ENCODE peak calls at places on chromosomes 11 and 22, in six cellular contexts. D is thoracic aorta, J is GM23338, S is kidney, K is astrocyte, C is GM23248. M is an unnamed sample.

GRCh38 chr11:74543991-74544390 is 48.4 kb upstream of the POLD3 start:
- DNase-seq in D (no peak), J (peak), S (no peak), K (no peak), C (no peak), M (no peak)

GRCh38 chr11:5349550-5349949 is 1.8 kb upstream of the OR51B6 start:
- DNase-seq in D (no peak), J (no peak), S (no peak), K (no peak), C (no peak), M (no peak)

GRCh38 chr11:33944345-33944692 is 52.4 kb upstream of the LMO2 start:
- DNase-seq in D (no peak), J (no peak), S (no peak), K (no peak), C (no peak), M (no peak)

GRCh38 chr11:88280673-88281316 is 56.7 kb downstream of the CTSC start:
- DNase-seq in D (no peak), J (no peak), S (no peak), K (peak), C (peak), M (no peak)

GRCh38 chr11:86395061-86395551 is 20.4 kb downstream of the CCDC81 start:
- DNase-seq in D (no peak), J (peak), S (peak), K (peak), C (peak), M (no peak)

GRCh38 chr22:36443198-36443770 is 38.2 kb downstream of the TXN2 start:
- DNase-seq in D (no peak), J (no peak), S (no peak), K (peak), C (no peak), M (no peak)

GRCh38 chr22:47372111-47372581 is 609.7 kb downstream of the TBC1D22A start:
- DNase-seq in D (no peak), J (no peak), S (peak), K (no peak), C (no peak), M (no peak)

GRCh38 chr11:76385903-76386302 is 4.8 kb downstream of the GVQW3 start:
- DNase-seq in D (no peak), J (peak), S (no peak), K (peak), C (no peak), M (no peak)

GRCh38 chr11:19276859-19277808 is 36.4 kb upstream of the E2F8 start:
- DNase-seq in D (no peak), J (no peak), S (no peak), K (no peak), C (peak), M (no peak)

GRCh38 chr22:19802001-19802880 is 41.7 kb downstream of the TBX1 start:
- DNase-seq in D (no peak), J (no peak), S (peak), K (no peak), C (no peak), M (no peak)

GRCh38 chr11:44658451-44658850 is 68.3 kb upstream of the TSPAN18 start:
- DNase-seq in D (no peak), J (peak), S (no peak), K (no peak), C (peak), M (no peak)

GRCh38 chr11:7004482-7004881 is 15.7 kb downstream of the ZNF214 start:
- DNase-seq in D (no peak), J (no peak), S (no peak), K (peak), C (peak), M (no peak)

GRCh38 chr11:45847908-45848316 is 637 bp downstream of the CRY2 start:
- DNase-seq in D (no peak), J (peak), S (peak), K (peak), C (peak), M (peak)

GRCh38 chr11:126113515-126113957 is 50.9 kb upstream of the CDON start:
- DNase-seq in D (peak), J (no peak), S (peak), K (peak), C (peak), M (peak)

GRCh38 chr22:44088976-44089570 is 65.0 kb downstream of the PARVB start:
- DNase-seq in D (no peak), J (no peak), S (peak), K (peak), C (peak), M (no peak)

GRCh38 chr11:86713552-86713951 is 41.1 kb upstream of the ME3 start:
- DNase-seq in D (no peak), J (no peak), S (no peak), K (no peak), C (no peak), M (no peak)

GRCh38 chr11:118619444-118620205 is 12.2 kb downstream of the PHLDB1 start:
- DNase-seq in D (peak), J (no peak), S (peak), K (peak), C (peak), M (no peak)

GRCh38 chr11:65498977-65499712 is at the start of gene MALAT1:
- DNase-seq in D (peak), J (peak), S (peak), K (peak), C (peak), M (peak)

GRCh38 chr22:37185646-37186227 is 2.3 kb downstream of the C1QTNF6 start:
- DNase-seq in D (no peak), J (no peak), S (peak), K (no peak), C (no peak), M (no peak)

GRCh38 chr11:67030976-67031375 is 8.0 kb downstream of the SYT12 start:
- DNase-seq in D (no peak), J (no peak), S (no peak), K (no peak), C (no peak), M (no peak)

GRCh38 chr11:14973621-14974020 is 1.5 kb upstream of the CALCA start:
- DNase-seq in D (no peak), J (peak), S (peak), K (peak), C (peak), M (no peak)

GRCh38 chr22:26460202-26460601 is 23.4 kb downstream of the HPS4 start:
- DNase-seq in D (no peak), J (no peak), S (no peak), K (no peak), C (no peak), M (no peak)

GRCh38 chr11:114989536-114989935 is 311.2 kb downstream of the NXPE2 start:
- DNase-seq in D (no peak), J (no peak), S (no peak), K (no peak), C (no peak), M (no peak)

GRCh38 chr11:3216027-3216525 is 2.5 kb downstream of the MRGPRG start:
- DNase-seq in D (no peak), J (no peak), S (no peak), K (no peak), C (no peak), M (no peak)

GRCh38 chr11:103946793-103947565 is 89.5 kb upstream of the DDI1 start:
- DNase-seq in D (no peak), J (no peak), S (no peak), K (no peak), C (peak), M (no peak)

GRCh38 chr11:120248551-120249278 is 8.8 kb downstream of the POU2F3 start:
- DNase-seq in D (no peak), J (no peak), S (no peak), K (peak), C (peak), M (no peak)

GRCh38 chr11:117658809-117659208 is 138.2 kb downstream of the DSCAML1 start:
- DNase-seq in D (no peak), J (no peak), S (no peak), K (no peak), C (no peak), M (no peak)

GRCh38 chr22:24473278-24473677 is 21.9 kb upstream of the UPB1 start:
- DNase-seq in D (no peak), J (no peak), S (no peak), K (no peak), C (no peak), M (no peak)

GRCh38 chr11:64022125-64022784 is 13.5 kb upstream of the FLRT1 start:
- DNase-seq in D (no peak), J (no peak), S (no peak), K (no peak), C (no peak), M (no peak)

GRCh38 chr22:21741790-21742189 is 6.2 kb upstream of the YPEL1 start:
- DNase-seq in D (no peak), J (no peak), S (no peak), K (no peak), C (no peak), M (no peak)

GRCh38 chr11:94781822-94782221 is 13.7 kb downstream of the AMOTL1 start:
- DNase-seq in D (no peak), J (no peak), S (no peak), K (peak), C (peak), M (no peak)

GRCh38 chr11:67632175-67632981 is 2.6 kb upstream of the NUDT8 start:
- DNase-seq in D (no peak), J (no peak), S (peak), K (no peak), C (no peak), M (no peak)

GRCh38 chr11:57349491-57350274 is 11.5 kb downstream of the P2RX3 start:
- DNase-seq in D (no peak), J (peak), S (peak), K (no peak), C (peak), M (no peak)

GRCh38 chr11:61516675-61517516 is 8.3 kb downstream of the LRRC10B start:
- DNase-seq in D (no peak), J (peak), S (no peak), K (no peak), C (peak), M (no peak)

GRCh38 chr22:45090364-45090960 is 73.3 kb upstream of the NUP50 start:
- DNase-seq in D (no peak), J (peak), S (no peak), K (peak), C (no peak), M (peak)

GRCh38 chr11:10751581-10751940 is 515 bp downstream of the CTR9 start:
- DNase-seq in D (no peak), J (peak), S (no peak), K (no peak), C (peak), M (no peak)

GRCh38 chr11:73269353-73270088 is 2.6 kb upstream of the P2RY6 start:
- DNase-seq in D (no peak), J (peak), S (no peak), K (no peak), C (no peak), M (no peak)

GRCh38 chr11:71200172-71200716 is 52.1 kb downstream of the SHANK2 start:
- DNase-seq in D (no peak), J (no peak), S (no peak), K (no peak), C (no peak), M (no peak)

GRCh38 chr11:71200761-71201160 is 51.6 kb downstream of the SHANK2 start:
- DNase-seq in D (no peak), J (no peak), S (no peak), K (no peak), C (no peak), M (no peak)

GRCh38 chr11:71198141-71198822 is 54.1 kb downstream of the SHANK2 start:
- DNase-seq in D (no peak), J (no peak), S (peak), K (no peak), C (no peak), M (no peak)

GRCh38 chr11:71198823-71199165 is 53.6 kb downstream of the SHANK2 start:
- DNase-seq in D (no peak), J (no peak), S (peak), K (no peak), C (no peak), M (no peak)

GRCh38 chr11:71199226-71199815 is 53.1 kb downstream of the SHANK2 start:
- DNase-seq in D (no peak), J (no peak), S (peak), K (no peak), C (no peak), M (no peak)
- H3K27ac ChIP-seq in D (no peak), J (no peak), S (no peak), K (no peak), C (no peak), M (no peak)

GRCh38 chr22:31100762-31101525 is 6.4 kb downstream of the SELENOM start:
- DNase-seq in D (no peak), J (no peak), S (no peak), K (no peak), C (no peak), M (no peak)

GRCh38 chr22:31104869-31105268 is 2.5 kb downstream of the SELENOM start:
- DNase-seq in D (no peak), J (peak), S (no peak), K (no peak), C (peak), M (no peak)

GRCh38 chr22:31103899-31104694 is 3.3 kb downstream of the SELENOM start:
- DNase-seq in D (no peak), J (no peak), S (no peak), K (no peak), C (peak), M (no peak)

GRCh38 chr22:31103111-31103510 is 4.3 kb downstream of the SELENOM start:
- DNase-seq in D (no peak), J (no peak), S (no peak), K (no peak), C (peak), M (no peak)

GRCh38 chr22:31102441-31103081 is 4.8 kb downstream of the SELENOM start:
- DNase-seq in D (peak), J (no peak), S (peak), K (peak), C (peak), M (no peak)
- H3K27ac ChIP-seq in D (peak), J (no peak), S (no peak), K (peak), C (peak), M (peak)

GRCh38 chr11:12430912-12431311 is 53.5 kb downstream of the PARVA start:
- DNase-seq in D (peak), J (no peak), S (no peak), K (peak), C (peak), M (no peak)
- H3K27ac ChIP-seq in D (peak), J (no peak), S (peak), K (peak), C (peak), M (peak)

DNA sequence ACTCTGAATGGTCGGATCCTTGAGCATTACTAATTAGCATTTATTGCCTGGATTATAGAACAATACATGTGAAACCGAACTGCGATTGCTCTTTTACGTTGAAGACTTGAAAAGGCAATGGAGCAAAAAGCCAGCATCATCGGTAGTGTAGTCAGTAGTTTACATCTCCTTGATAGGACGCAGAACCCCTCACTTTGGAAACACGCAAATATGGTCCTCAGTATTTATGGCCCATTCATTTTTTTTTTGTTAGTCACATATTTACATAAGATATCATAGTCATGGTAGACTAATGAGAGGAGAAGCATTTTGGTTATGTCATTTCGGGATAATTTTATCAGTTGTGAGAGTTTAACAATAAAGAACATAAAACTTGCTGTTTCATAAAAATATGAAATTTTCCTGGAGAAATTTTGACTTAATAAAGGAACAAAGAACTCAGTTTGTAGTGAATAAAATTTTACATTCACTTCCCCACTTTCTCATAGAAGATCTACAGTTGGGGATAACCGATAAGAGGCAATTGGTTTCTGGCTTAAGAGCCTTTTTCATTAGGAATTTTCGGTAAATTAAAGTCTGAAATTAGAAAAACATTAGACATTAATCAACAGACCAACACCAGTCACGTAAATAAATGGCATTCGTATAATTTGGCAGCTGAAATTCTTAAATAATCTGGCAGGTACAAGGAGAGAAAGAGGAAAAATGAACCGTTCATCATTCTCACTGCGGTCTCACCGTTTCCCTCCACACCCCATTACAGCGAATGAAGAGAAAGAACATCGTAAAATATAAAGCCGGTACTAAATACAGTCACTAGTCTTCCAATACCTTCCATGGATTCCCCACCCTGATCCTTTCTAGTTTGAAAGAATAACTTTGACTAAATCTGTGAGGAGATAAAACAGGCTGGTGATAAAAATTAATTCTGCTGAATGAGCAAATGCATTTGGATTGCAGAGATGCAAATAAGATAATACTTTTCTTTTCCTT is 19.8 kb downstream of the BLID start:
- DNase-seq in D (no peak), J (no peak), S (no peak), K (peak), C (peak), M (no peak)
- H3K27ac ChIP-seq in D (peak), J (no peak), S (no peak), K (peak), C (peak), M (peak)